ENCODE peak calls at places on chromosomes 6 and 20, in six cellular contexts. J, C, S, O, P and Q are unnamed samples.

GRCh38 chr6:36289281-36290018 is 19.6 kb downstream of the PNPLA1 start:
- DNase-seq in S (no peak), O (no peak), C (no peak), J (no peak), P (no peak), Q (no peak)

GRCh38 chr6:42727084-42727601 is 4.7 kb upstream of the PRPH2 start:
- DNase-seq in C (no peak), O (peak; percentile 28), P (peak; percentile 35), S (peak; percentile 67), J (peak; percentile 47), Q (peak; percentile 79)

GRCh38 chr6:150301871-150302800 is 66.7 kb upstream of the IYD start:
- DNase-seq in P (no peak), O (no peak), J (peak; percentile 55), C (no peak), S (no peak), Q (no peak)

GRCh38 chr6:74091133-74091793 is 395.3 kb downstream of the CD109 start:
- DNase-seq in S (no peak), O (no peak), C (peak; percentile 5), J (peak; percentile 63), P (no peak), Q (peak; percentile 76)

GRCh38 chr6:39440039-39440426 is 117.5 kb upstream of the KCNK16 start:
- DNase-seq in P (no peak), C (no peak), S (no peak), J (no peak), O (no peak), Q (no peak)

GRCh38 chr6:147257760-147258159 is 53.5 kb downstream of the STXBP5 start:
- DNase-seq in S (no peak), C (no peak), O (no peak), J (no peak), P (no peak), Q (no peak)

GRCh38 chr20:46995561-46996142 is 101.0 kb downstream of the EYA2 start:
- DNase-seq in P (no peak), C (no peak), O (no peak), J (no peak), S (no peak), Q (no peak)

GRCh38 chr20:63831696-63832686 is 927 bp upstream of the ZBTB46 start:
- DNase-seq in J (no peak), P (peak; percentile 80), C (no peak), O (peak; percentile 64), S (no peak), Q (no peak)

GRCh38 chr6:105178110-105178509 is 1.7 kb downstream of the POPDC3 start:
- DNase-seq in P (no peak), C (no peak), J (peak; percentile 83), S (no peak), O (no peak), Q (no peak)

GRCh38 chr6:149895702-149896310 is 2.1 kb downstream of the RAET1E start:
- DNase-seq in J (peak; percentile 43), S (peak; percentile 81), C (peak; percentile 36), O (peak; percentile 42), P (peak; percentile 76), Q (no peak)

DNA sequence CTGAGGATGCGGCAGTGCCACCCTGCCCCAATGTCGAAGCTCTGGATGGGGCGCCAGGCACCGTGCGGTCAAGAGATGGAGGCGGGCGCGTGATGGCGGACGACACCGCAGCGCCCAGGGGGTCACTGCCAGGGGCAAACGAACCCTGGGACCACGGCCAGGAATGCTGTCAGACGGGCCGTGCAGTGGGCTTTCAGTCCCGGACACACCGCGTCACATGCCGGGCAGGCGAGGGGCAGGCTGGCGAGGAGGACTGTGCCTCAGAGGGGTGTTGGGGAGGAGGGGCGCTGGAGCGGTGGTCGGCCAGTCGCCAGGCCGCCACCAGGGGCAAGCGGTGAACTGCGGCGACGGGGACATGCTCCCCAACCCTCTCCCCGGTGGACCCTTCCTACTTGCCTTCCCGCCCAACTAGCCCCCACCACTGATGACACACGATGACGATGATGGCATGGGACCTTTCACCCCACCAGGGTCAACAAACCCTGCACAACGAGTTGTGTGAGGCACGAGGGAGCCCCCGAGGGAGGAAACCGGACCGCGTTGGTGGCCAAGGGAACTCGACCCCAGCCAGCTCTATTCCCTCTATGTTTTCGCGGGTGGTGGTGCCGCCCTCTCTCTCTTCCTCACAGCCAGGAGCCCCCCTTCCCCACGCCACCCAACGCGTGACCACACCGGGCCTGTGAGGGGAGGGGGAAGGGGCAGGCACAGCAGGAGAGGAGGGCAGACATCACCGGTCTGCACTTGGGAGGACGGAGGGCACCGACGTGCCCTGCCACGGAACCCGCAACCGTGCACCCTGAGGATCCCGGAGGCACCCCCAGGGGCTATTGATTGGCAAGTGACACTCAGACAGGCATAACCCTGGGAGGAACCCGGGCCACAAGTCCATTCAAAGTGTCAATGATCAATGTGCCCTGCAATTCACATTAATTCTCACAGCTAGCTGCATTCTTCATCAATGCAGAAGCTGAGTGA is 1960.9 kb upstream of the DEFB115 start:
- DNase-seq in C (no peak), J (no peak), P (no peak), S (peak; percentile 26), O (no peak), Q (no peak)
- H3K9me3 ChIP-seq in C (no peaks in the 10 kb centered on the region), J (no peaks in the 10 kb centered on the region), P (peaks cover 16% of the 10 kb centered on the region), S (no peaks in the 10 kb centered on the region), O (peaks cover 57% of the 10 kb centered on the region), Q (peaks cover 9% of the 10 kb centered on the region)

DNA sequence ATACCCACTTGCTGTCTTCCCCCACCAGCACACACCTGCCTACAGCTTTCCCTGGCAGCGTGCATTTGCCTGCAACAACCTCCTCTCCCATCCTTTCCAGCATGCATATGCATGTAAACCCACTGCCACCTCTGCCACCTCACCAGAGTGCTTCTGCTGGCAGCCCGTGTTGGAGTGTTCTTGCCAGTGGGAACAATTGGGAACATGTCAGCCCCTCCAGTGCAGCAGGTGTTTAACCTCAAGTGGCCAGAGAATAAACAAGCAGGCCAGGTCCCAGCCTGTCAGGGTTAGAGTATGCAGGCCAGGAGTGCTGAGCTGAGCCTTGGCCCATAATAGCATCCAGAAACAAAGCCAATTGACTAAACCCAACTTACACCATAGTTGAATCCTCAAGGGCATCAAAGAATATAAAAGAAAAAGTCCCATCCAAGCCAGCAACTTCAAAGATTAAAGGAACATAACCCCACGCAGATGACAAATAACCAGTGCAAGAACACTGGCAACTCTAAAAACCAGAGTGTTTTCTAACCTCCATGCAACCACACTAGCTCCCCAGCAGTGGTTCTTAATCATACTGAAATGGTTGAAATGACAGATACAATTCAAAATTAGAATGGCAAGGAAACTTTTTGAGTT is 1212.1 kb upstream of the CITED2 start:
- DNase-seq in J (no peak), C (no peak), S (no peak), O (no peak), P (no peak), Q (no peak)
- H3K9me3 ChIP-seq in J (no peaks in the 10 kb centered on the region), C (no peaks in the 10 kb centered on the region), S (no peaks in the 10 kb centered on the region), O (peaks cover 7% of the 10 kb centered on the region), P (no peaks in the 10 kb centered on the region), Q (no peaks in the 10 kb centered on the region)

DNA sequence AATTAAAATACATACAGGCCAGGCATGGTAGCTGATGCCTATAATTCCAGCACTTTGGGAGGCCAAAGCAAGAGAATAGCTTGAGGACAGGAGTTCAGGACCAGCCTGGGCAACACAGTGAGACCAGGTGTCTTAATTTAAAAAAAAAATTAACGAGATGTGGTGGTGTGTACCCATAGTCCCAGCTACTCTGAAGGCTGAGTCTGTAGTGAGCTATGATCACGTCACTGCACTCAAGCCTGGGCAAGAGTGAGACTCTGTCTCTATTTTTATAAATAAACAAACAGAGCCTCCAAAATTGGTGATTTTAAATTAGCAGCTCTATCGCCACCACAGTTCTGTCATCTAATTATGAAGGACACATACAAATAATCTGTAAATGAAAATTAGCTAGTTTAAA is 37.9 kb downstream of the ABHD12 start:
- DNase-seq in O (no peak), C (no peak), S (no peak), P (no peak), J (no peak), Q (no peak)
- H3K9me3 ChIP-seq in O (no peaks in the 10 kb centered on the region), C (no peaks in the 10 kb centered on the region), S (no peaks in the 10 kb centered on the region), P (no peaks in the 10 kb centered on the region), J (no peaks in the 10 kb centered on the region), Q (no peaks in the 10 kb centered on the region)

GRCh38 chr6:66985816-66986215 is 1278.8 kb upstream of the EYS start:
- DNase-seq in C (no peak), O (no peak), J (no peak), P (no peak), S (no peak), Q (no peak)
- H3K9me3 ChIP-seq in C (no peaks in the 10 kb centered on the region), O (peaks cover 61% of the 10 kb centered on the region), J (no peaks in the 10 kb centered on the region), P (no peaks in the 10 kb centered on the region), S (no peaks in the 10 kb centered on the region), Q (no peaks in the 10 kb centered on the region)

GRCh38 chr20:7361321-7361720 is 578.9 kb downstream of the HAO1 start:
- DNase-seq in C (no peak), O (no peak), P (no peak), S (no peak), J (no peak), Q (no peak)

GRCh38 chr20:7362601-7363000 is 577.7 kb downstream of the HAO1 start:
- DNase-seq in S (no peak), C (no peak), J (no peak), P (no peak), O (no peak), Q (no peak)

GRCh38 chr20:7359739-7360138 is 580.5 kb downstream of the HAO1 start:
- DNase-seq in P (no peak), C (no peak), S (no peak), O (no peak), J (no peak), Q (no peak)

GRCh38 chr20:7355056-7355455 is 585.2 kb downstream of the HAO1 start:
- DNase-seq in O (no peak), S (no peak), J (no peak), C (no peak), P (no peak), Q (no peak)

DNA sequence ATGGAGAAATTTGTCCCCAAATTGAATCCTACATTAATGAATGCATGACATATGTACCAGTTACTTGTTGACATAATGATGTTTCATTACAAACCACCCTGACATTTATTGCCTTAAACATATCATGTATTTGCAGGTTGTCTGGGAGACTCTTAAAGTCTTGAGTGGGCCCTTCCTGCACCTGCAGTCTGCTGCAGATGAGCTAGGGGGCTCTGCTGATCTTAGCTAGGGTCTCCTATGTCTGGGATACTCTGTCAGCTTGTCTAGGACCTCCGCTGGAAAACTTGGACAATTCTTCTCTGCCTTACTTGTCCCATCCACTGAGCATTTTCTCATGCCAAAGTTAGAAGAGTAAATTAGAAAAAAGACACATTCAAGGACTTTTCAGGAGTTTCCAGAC is 581.6 kb downstream of the HAO1 start:
- DNase-seq in S (no peak), C (no peak), O (no peak), P (no peak), J (no peak), Q (no peak)
- H3K9me3 ChIP-seq in S (no peaks in the 10 kb centered on the region), C (no peaks in the 10 kb centered on the region), O (no peaks in the 10 kb centered on the region), P (no peaks in the 10 kb centered on the region), J (no peaks in the 10 kb centered on the region), Q (no peaks in the 10 kb centered on the region)

GRCh38 chr20:49285813-49286494 is 8.1 kb upstream of the ZNFX1 start:
- DNase-seq in O (no peak), C (no peak), J (no peak), S (no peak), P (no peak), Q (no peak)
- H3K9me3 ChIP-seq in O (peaks cover 64% of the 10 kb centered on the region), C (peaks cover 46% of the 10 kb centered on the region), J (peaks cover 10% of the 10 kb centered on the region), S (peaks cover 15% of the 10 kb centered on the region), P (peaks cover 17% of the 10 kb centered on the region), Q (peaks cover 20% of the 10 kb centered on the region)